ENCODE peak calls at places on chromosome 2, in seven cellular contexts. C, G, A, B, Z, N and O are unnamed samples.

GRCh38 chr2:20616341-20616871 is 34.5 kb downstream of the HS1BP3 start:
- DNase-seq in N (peak), B (peak), A (no peak), G (no peak), Z (no peak), C (peak), O (no peak)

GRCh38 chr2:147135401-147135800 is 709.4 kb upstream of the ACVR2A start:
- DNase-seq in G (no peak), C (no peak), N (no peak), A (no peak), Z (no peak), B (no peak), O (no peak)

GRCh38 chr2:11482473-11483031 is 16.6 kb upstream of the E2F6 start:
- DNase-seq in B (no peak), G (peak), N (peak), Z (no peak), C (no peak), A (no peak), O (no peak)

GRCh38 chr2:161586517-161587167 is 37.6 kb upstream of the SLC4A10 start:
- DNase-seq in C (no peak), G (no peak), Z (no peak), N (no peak), A (peak), B (no peak), O (peak)

GRCh38 chr2:10329880-10330699 is 27.4 kb downstream of the HPCAL1 start:
- DNase-seq in N (peak), B (no peak), Z (no peak), G (no peak), A (peak), C (no peak), O (no peak)

GRCh38 chr2:71631411-71631931 is 178.1 kb downstream of the DYSF start:
- DNase-seq in B (no peak), Z (no peak), C (no peak), G (no peak), N (no peak), A (no peak), O (no peak)

GRCh38 chr2:207474871-207475485 is 54.8 kb upstream of the CREB1 start:
- DNase-seq in A (no peak), C (no peak), Z (no peak), N (no peak), G (no peak), B (peak), O (peak)

GRCh38 chr2:207276248-207276647 is 110.5 kb upstream of the KLF7 start:
- DNase-seq in N (no peak), A (no peak), G (no peak), C (no peak), Z (no peak), B (no peak), O (no peak)

DNA sequence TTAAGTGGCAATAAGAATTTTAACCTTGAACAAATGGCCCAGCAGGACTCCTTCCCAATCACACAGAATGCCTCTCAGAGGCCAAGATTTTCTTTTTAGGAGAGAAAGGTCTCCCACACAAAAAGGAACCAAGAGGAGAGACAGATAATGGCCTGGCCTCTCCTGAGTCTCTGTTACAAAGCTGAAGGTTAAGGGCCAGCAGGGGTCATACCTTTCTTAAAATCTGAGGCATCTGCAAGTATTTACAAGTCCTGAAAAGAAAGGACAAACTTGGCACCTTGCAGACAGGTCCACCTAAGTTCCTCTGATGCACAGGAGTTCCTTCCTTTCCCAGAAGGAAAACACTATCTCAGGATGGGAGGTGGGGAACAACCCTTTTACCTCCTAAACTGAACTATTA is 142.3 kb downstream of the TMEM163 start:
- DNase-seq in G (no peak), C (no peak), A (no peak), N (no peak), B (no peak), Z (no peak), O (no peak)
- TF ChIP-seq POLR2A in G (no peak), C (no peak), A (no peak), N (no peak), B (no peak), Z (no peak), O (no peak)

DNA sequence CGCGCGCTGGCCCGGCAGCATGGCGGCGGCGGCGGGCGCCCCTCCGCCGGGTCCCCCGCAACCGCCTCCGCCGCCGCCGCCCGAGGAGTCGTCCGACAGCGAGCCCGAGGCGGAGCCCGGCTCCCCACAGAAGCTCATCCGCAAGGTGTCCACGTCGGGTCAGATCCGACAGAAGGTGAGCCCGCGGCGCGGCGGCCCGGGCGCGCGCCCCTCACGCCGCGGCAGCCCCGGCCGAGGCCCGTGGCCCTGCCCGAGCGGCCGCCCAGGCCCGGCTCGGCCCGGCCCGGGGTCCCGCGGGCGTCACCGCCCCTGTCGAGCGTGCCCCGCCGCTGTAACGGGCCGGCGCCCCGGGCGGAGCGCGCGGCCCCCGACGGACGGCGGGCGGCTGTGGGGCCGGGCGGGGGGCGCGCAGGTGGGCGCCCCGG is 218 bp downstream of the DGKD start:
- DNase-seq in G (no peak), C (no peak), B (no peak), N (no peak), A (no peak), Z (no peak), O (no peak)
- TF ChIP-seq POLR2A in G (no peak), C (no peak), B (no peak), N (peak), A (peak), Z (peak), O (no peak)

GRCh38 chr2:231228974-231229373 is 30.5 kb downstream of the ARMC9 start:
- DNase-seq in Z (no peak), G (no peak), A (no peak), N (no peak), C (no peak), B (no peak), O (peak)

GRCh38 chr2:231223458-231223970 is 25.1 kb downstream of the ARMC9 start:
- DNase-seq in C (no peak), B (no peak), A (no peak), N (no peak), G (no peak), Z (no peak), O (no peak)

GRCh38 chr2:231228223-231228622 is 29.8 kb downstream of the ARMC9 start:
- DNase-seq in G (no peak), N (no peak), B (no peak), A (no peak), C (no peak), Z (peak), O (no peak)

GRCh38 chr2:231223001-231223375 is 24.6 kb downstream of the ARMC9 start:
- DNase-seq in C (no peak), Z (no peak), A (no peak), G (no peak), B (no peak), N (no peak), O (no peak)

DNA sequence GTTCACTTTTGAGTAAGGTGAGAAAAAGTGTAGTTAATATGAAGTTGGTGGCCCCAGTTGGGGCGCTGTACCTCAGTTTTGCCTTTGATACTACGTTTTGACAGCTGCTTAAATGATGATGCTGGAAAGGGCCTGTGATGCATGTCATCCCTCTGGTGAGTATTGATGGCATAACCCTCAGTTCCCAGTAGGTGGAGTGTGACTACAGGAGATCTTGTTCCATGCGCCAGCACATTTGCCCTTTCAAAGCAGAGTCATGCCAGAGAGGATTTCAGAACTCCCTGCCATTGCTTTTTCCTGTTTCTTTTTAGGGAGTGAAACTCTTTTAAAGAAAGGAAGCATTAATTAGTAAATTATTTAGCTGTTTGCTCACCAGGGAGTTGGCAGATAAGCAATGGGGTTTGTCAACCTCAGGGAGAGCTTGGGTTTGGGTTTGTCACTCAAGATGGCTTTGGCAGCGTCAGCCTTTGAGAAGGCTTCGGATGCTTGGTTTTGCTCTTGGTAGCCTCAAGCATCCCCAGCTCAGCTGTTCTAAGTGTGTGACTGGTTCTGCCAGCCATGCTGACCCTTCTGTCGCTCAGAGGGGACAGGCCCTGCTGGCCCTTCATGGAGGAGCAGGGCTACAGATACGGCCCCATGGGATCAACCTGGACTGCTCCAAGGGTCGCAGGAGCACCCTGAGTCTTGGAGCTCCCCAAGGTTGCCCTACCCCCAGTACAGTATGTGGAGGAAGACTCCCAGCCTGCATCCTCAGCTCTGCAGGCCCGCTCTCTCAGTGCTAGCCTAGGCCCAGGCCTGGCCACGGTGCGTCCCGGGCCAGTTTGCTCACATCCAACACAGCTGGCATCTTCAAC is 29.1 kb downstream of the ARMC9 start:
- DNase-seq in A (peak), Z (peak), B (peak), N (no peak), C (peak), G (peak), O (peak)
- TF ChIP-seq POLR2A in A (no peak), Z (no peak), B (no peak), N (no peak), C (no peak), G (no peak), O (no peak)

GRCh38 chr2:41840702-41841551 is 206.9 kb upstream of the PKDCC start:
- DNase-seq in Z (peak), C (peak), A (peak), N (peak), B (peak), G (peak), O (peak)
- TF ChIP-seq POLR2A in Z (peak), C (no peak), A (peak), N (peak), B (peak), G (peak), O (no peak)

DNA sequence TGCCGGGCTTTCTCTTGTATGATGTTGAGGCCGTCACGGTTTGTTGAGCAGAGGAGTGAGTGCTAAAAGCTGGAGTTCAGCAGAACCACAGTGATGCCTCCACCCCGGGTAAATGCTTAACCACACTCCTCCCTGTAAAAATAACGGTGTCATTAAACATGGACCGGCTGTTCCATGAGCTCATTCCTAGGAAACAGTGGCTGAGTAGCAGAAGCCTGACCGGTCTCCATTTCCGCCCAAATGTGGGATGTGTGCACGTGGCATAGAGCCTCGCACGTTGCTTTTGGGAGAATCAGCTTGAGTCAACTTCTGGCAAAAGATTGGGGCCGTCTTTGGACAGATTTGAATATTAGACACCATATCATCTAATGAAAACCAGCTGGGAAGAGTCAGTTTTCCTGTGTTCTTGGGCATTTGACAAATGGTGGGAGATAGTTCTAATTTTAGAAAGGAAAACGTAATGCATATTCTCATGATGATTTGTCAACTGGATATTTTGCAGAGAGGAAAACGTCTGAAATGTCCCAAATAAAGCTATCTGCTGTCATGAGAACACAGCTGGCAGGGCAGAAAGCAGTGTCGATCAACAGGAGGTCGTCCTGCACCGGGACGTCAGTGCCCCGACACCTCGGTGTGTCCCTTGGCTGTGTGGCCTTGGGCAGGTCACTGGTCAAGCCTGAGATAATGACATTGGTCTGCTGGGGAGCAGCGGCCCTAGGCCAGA is 42.4 kb downstream of the LRRFIP1 start:
- DNase-seq in C (no peak), G (peak), Z (no peak), A (no peak), B (peak), N (no peak), O (no peak)
- TF ChIP-seq POLR2A in C (no peak), G (peak), Z (no peak), A (no peak), B (no peak), N (no peak), O (no peak)

DNA sequence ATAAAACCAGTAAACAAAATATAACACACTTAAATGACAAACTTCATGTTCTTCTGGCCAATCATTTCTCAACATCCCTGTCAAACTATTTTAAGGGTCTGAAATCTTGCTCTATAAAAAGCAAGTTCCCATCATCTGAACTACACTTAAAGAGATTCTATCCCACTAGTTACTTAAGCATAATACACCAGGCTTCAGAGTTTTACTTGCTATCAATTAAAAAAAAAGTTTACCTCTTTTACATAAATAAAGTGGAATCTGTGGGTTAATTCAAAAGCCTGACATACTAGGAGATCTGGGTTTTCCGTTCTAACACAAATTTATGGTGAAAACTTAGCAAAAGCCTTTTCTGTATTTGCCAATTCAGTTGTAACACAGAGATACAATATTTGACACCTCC is 1.9 kb downstream of the CLASP1 start:
- DNase-seq in Z (no peak), G (no peak), N (no peak), B (no peak), C (no peak), A (no peak), O (peak)
- TF ChIP-seq POLR2A in Z (no peak), G (no peak), N (no peak), B (no peak), C (no peak), A (no peak), O (no peak)

DNA sequence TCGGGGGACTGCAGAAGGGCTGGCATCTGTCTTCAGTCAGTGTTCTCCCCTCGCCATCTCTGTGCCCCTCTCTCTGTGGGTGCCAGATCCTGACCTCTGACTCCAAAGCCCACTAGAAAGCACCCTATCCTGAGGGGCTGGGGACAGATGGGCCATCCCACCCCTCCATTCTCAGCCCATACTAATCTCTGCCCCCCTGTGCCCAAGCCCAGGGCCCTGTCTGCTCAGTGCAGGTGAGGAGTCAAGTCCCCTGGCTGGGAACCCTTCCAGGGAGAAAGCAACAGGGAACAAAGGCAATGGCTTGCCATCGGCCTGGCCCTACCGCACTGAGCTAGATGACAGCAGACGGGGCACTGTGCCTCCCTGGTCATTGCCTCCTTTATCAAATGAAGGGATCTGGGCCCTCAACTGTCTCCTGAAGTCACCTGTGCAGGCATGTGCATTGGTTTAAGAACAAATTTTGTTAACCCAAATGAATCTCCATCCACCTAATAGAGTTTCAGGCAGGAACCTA is 42.7 kb upstream of the ID2 start:
- DNase-seq in B (no peak), Z (no peak), N (no peak), G (no peak), A (no peak), C (no peak), O (no peak)
- TF ChIP-seq POLR2A in B (no peak), Z (no peak), N (no peak), G (no peak), A (no peak), C (no peak), O (no peak)

GRCh38 chr2:88843651-88844050 is 152.2 kb downstream of the RPIA start:
- DNase-seq in Z (no peak), N (no peak), B (no peak), C (no peak), G (no peak), A (no peak), O (no peak)

GRCh38 chr2:88843061-88843460 is 151.6 kb downstream of the RPIA start:
- DNase-seq in C (no peak), N (no peak), Z (no peak), G (no peak), A (no peak), B (no peak), O (no peak)

GRCh38 chr2:88845772-88846661 is 154.5 kb downstream of the RPIA start:
- DNase-seq in A (no peak), N (no peak), Z (no peak), G (no peak), C (no peak), B (no peak), O (no peak)

GRCh38 chr2:88842656-88843055 is 151.2 kb downstream of the RPIA start:
- DNase-seq in Z (no peak), C (no peak), N (no peak), B (no peak), A (no peak), G (no peak), O (no peak)

GRCh38 chr2:88844960-88845359 is 153.5 kb downstream of the RPIA start:
- DNase-seq in C (no peak), A (no peak), B (no peak), G (no peak), N (no peak), Z (no peak), O (no peak)
- TF ChIP-seq POLR2A in C (no peak), A (no peak), B (no peak), G (no peak), N (no peak), Z (no peak), O (no peak)